ENCODE peak calls at places on chromosome 6, in ten cellular contexts. One of them, this sample, is unnamed.

GRCh38 chr6:75113446-75113845 is 92.4 kb downstream of the COL12A1 start:
- DNase-seq in left ventricle myocardium inferior: no peak
- DNase-seq in CD4-positive, alpha-beta T cell: no peak
- DNase-seq in ascending aorta: no peak
- DNase-seq in neural progenitor cell: no peak
- DNase-seq in progenitor cell of endocrine pancreas: no peak
- DNase-seq in heart right ventricle: no peak
- DNase-seq in psoas muscle: no peak
- DNase-seq in fibroblast of mammary gland: peak; percentile 52
- DNase-seq in glutamatergic neuron: no peak
- DNase-seq in this sample: no peak

GRCh38 chr6:144856622-144857021 is 571.5 kb downstream of the UTRN start:
- DNase-seq in left ventricle myocardium inferior: no peak
- DNase-seq in CD4-positive, alpha-beta T cell: no peak
- DNase-seq in ascending aorta: no peak
- DNase-seq in neural progenitor cell: no peak
- DNase-seq in progenitor cell of endocrine pancreas: no peak
- DNase-seq in heart right ventricle: no peak
- DNase-seq in psoas muscle: no peak
- DNase-seq in fibroblast of mammary gland: no peak
- DNase-seq in glutamatergic neuron: no peak
- DNase-seq in this sample: no peak

GRCh38 chr6:169216830-169217229 is 36.8 kb downstream of the THBS2 start:
- DNase-seq in left ventricle myocardium inferior: no peak
- DNase-seq in CD4-positive, alpha-beta T cell: no peak
- DNase-seq in ascending aorta: no peak
- DNase-seq in neural progenitor cell: no peak
- DNase-seq in progenitor cell of endocrine pancreas: no peak
- DNase-seq in heart right ventricle: no peak
- DNase-seq in psoas muscle: no peak
- DNase-seq in fibroblast of mammary gland: peak; percentile 89
- DNase-seq in glutamatergic neuron: no peak
- DNase-seq in this sample: no peak

GRCh38 chr6:2127484-2127911 is 117.9 kb downstream of the GMDS start:
- DNase-seq in left ventricle myocardium inferior: peak; percentile 55
- DNase-seq in CD4-positive, alpha-beta T cell: no peak
- DNase-seq in ascending aorta: peak; percentile 14
- DNase-seq in neural progenitor cell: no peak
- DNase-seq in progenitor cell of endocrine pancreas: no peak
- DNase-seq in heart right ventricle: peak; percentile 74
- DNase-seq in psoas muscle: peak; percentile 32
- DNase-seq in fibroblast of mammary gland: no peak
- DNase-seq in glutamatergic neuron: no peak
- DNase-seq in this sample: no peak

GRCh38 chr6:125919618-125920017 is 37.0 kb upstream of the HINT3 start:
- DNase-seq in left ventricle myocardium inferior: no peak
- DNase-seq in CD4-positive, alpha-beta T cell: no peak
- DNase-seq in ascending aorta: no peak
- DNase-seq in neural progenitor cell: no peak
- DNase-seq in progenitor cell of endocrine pancreas: no peak
- DNase-seq in heart right ventricle: no peak
- DNase-seq in psoas muscle: no peak
- DNase-seq in fibroblast of mammary gland: no peak
- DNase-seq in glutamatergic neuron: no peak
- DNase-seq in this sample: peak; percentile 20

GRCh38 chr6:111871207-111871606 is 2.0 kb downstream of the FYN start:
- DNase-seq in left ventricle myocardium inferior: no peak
- DNase-seq in CD4-positive, alpha-beta T cell: peak; percentile 26
- DNase-seq in ascending aorta: no peak
- DNase-seq in neural progenitor cell: no peak
- DNase-seq in progenitor cell of endocrine pancreas: no peak
- DNase-seq in heart right ventricle: no peak
- DNase-seq in psoas muscle: no peak
- DNase-seq in fibroblast of mammary gland: no peak
- DNase-seq in glutamatergic neuron: no peak
- DNase-seq in this sample: no peak

GRCh38 chr6:74073429-74073828 is 377.4 kb downstream of the CD109 start:
- DNase-seq in left ventricle myocardium inferior: no peak
- DNase-seq in CD4-positive, alpha-beta T cell: no peak
- DNase-seq in ascending aorta: no peak
- DNase-seq in neural progenitor cell: no peak
- DNase-seq in progenitor cell of endocrine pancreas: no peak
- DNase-seq in heart right ventricle: no peak
- DNase-seq in psoas muscle: peak; percentile 14
- DNase-seq in fibroblast of mammary gland: peak; percentile 91
- DNase-seq in glutamatergic neuron: no peak
- DNase-seq in this sample: peak; percentile 76

GRCh38 chr6:157974341-157974894 is 7.2 kb upstream of the SYNJ2 start:
- DNase-seq in left ventricle myocardium inferior: no peak
- DNase-seq in CD4-positive, alpha-beta T cell: no peak
- DNase-seq in ascending aorta: no peak
- DNase-seq in neural progenitor cell: no peak
- DNase-seq in progenitor cell of endocrine pancreas: no peak
- DNase-seq in heart right ventricle: no peak
- DNase-seq in psoas muscle: no peak
- DNase-seq in fibroblast of mammary gland: peak; percentile 42
- DNase-seq in glutamatergic neuron: no peak
- DNase-seq in this sample: peak; percentile 23

GRCh38 chr6:139062921-139063320 is 34.4 kb downstream of the ABRACL start:
- DNase-seq in left ventricle myocardium inferior: no peak
- DNase-seq in CD4-positive, alpha-beta T cell: no peak
- DNase-seq in ascending aorta: no peak
- DNase-seq in neural progenitor cell: no peak
- DNase-seq in progenitor cell of endocrine pancreas: no peak
- DNase-seq in heart right ventricle: no peak
- DNase-seq in psoas muscle: no peak
- DNase-seq in fibroblast of mammary gland: peak; percentile 69
- DNase-seq in glutamatergic neuron: no peak
- DNase-seq in this sample: no peak

GRCh38 chr6:35258858-35259193 is 709 bp upstream of the ZNF76 start:
- DNase-seq in left ventricle myocardium inferior: peak; percentile 19
- DNase-seq in CD4-positive, alpha-beta T cell: peak; percentile 43
- DNase-seq in ascending aorta: no peak
- DNase-seq in neural progenitor cell: no peak
- DNase-seq in progenitor cell of endocrine pancreas: peak; percentile 22
- DNase-seq in heart right ventricle: no peak
- DNase-seq in psoas muscle: no peak
- DNase-seq in fibroblast of mammary gland: peak; percentile 54
- DNase-seq in glutamatergic neuron: no peak
- DNase-seq in this sample: no peak

GRCh38 chr6:123402052-123402451 is 234.7 kb downstream of the TRDN start:
- DNase-seq in left ventricle myocardium inferior: no peak
- DNase-seq in CD4-positive, alpha-beta T cell: no peak
- DNase-seq in ascending aorta: no peak
- DNase-seq in neural progenitor cell: no peak
- DNase-seq in progenitor cell of endocrine pancreas: no peak
- DNase-seq in heart right ventricle: no peak
- DNase-seq in psoas muscle: no peak
- DNase-seq in fibroblast of mammary gland: peak; percentile 24
- DNase-seq in glutamatergic neuron: no peak
- DNase-seq in this sample: no peak

GRCh38 chr6:15879372-15880261 is 216.8 kb upstream of the DTNBP1 start:
- DNase-seq in left ventricle myocardium inferior: peak; percentile 86
- DNase-seq in CD4-positive, alpha-beta T cell: peak; percentile 29
- DNase-seq in ascending aorta: no peak
- DNase-seq in neural progenitor cell: no peak
- DNase-seq in progenitor cell of endocrine pancreas: no peak
- DNase-seq in heart right ventricle: peak; percentile 81
- DNase-seq in psoas muscle: peak; percentile 71
- DNase-seq in fibroblast of mammary gland: peak; percentile 71
- DNase-seq in glutamatergic neuron: no peak
- DNase-seq in this sample: peak; percentile 47

GRCh38 chr6:112939543-112939942 is 592.4 kb downstream of the RFPL4B start:
- DNase-seq in left ventricle myocardium inferior: no peak
- DNase-seq in CD4-positive, alpha-beta T cell: no peak
- DNase-seq in ascending aorta: no peak
- DNase-seq in neural progenitor cell: no peak
- DNase-seq in progenitor cell of endocrine pancreas: no peak
- DNase-seq in heart right ventricle: no peak
- DNase-seq in psoas muscle: no peak
- DNase-seq in fibroblast of mammary gland: no peak
- DNase-seq in glutamatergic neuron: no peak
- DNase-seq in this sample: peak; percentile 35

GRCh38 chr6:7671076-7671475 is 54.8 kb upstream of the BMP6 start:
- DNase-seq in left ventricle myocardium inferior: no peak
- DNase-seq in CD4-positive, alpha-beta T cell: no peak
- DNase-seq in ascending aorta: no peak
- DNase-seq in neural progenitor cell: no peak
- DNase-seq in progenitor cell of endocrine pancreas: no peak
- DNase-seq in heart right ventricle: no peak
- DNase-seq in psoas muscle: no peak
- DNase-seq in fibroblast of mammary gland: peak; percentile 91
- DNase-seq in glutamatergic neuron: no peak
- DNase-seq in this sample: peak; percentile 61

GRCh38 chr6:43878823-43879495 is 108.9 kb downstream of the VEGFA start:
- DNase-seq in left ventricle myocardium inferior: peak; percentile 25
- DNase-seq in CD4-positive, alpha-beta T cell: no peak
- DNase-seq in ascending aorta: no peak
- DNase-seq in neural progenitor cell: peak; percentile 60
- DNase-seq in progenitor cell of endocrine pancreas: no peak
- DNase-seq in heart right ventricle: peak; percentile 51
- DNase-seq in psoas muscle: no peak
- DNase-seq in fibroblast of mammary gland: no peak
- DNase-seq in glutamatergic neuron: peak; percentile 35
- DNase-seq in this sample: peak; percentile 18

GRCh38 chr6:131781717-131782116 is 26.1 kb upstream of the ENPP1 start:
- DNase-seq in left ventricle myocardium inferior: no peak
- DNase-seq in CD4-positive, alpha-beta T cell: no peak
- DNase-seq in ascending aorta: no peak
- DNase-seq in neural progenitor cell: no peak
- DNase-seq in progenitor cell of endocrine pancreas: no peak
- DNase-seq in heart right ventricle: no peak
- DNase-seq in psoas muscle: no peak
- DNase-seq in fibroblast of mammary gland: no peak
- DNase-seq in glutamatergic neuron: no peak
- DNase-seq in this sample: no peak

GRCh38 chr6:145267076-145267867 is 468.0 kb downstream of the EPM2A start:
- DNase-seq in left ventricle myocardium inferior: no peak
- DNase-seq in CD4-positive, alpha-beta T cell: no peak
- DNase-seq in ascending aorta: no peak
- DNase-seq in neural progenitor cell: no peak
- DNase-seq in progenitor cell of endocrine pancreas: no peak
- DNase-seq in heart right ventricle: no peak
- DNase-seq in psoas muscle: no peak
- DNase-seq in fibroblast of mammary gland: peak; percentile 16
- DNase-seq in glutamatergic neuron: no peak
- DNase-seq in this sample: no peak

GRCh38 chr6:19995575-19996257 is 158.5 kb downstream of the ID4 start:
- DNase-seq in left ventricle myocardium inferior: no peak
- DNase-seq in CD4-positive, alpha-beta T cell: no peak
- DNase-seq in ascending aorta: no peak
- DNase-seq in neural progenitor cell: peak; percentile 46
- DNase-seq in progenitor cell of endocrine pancreas: no peak
- DNase-seq in heart right ventricle: no peak
- DNase-seq in psoas muscle: no peak
- DNase-seq in fibroblast of mammary gland: no peak
- DNase-seq in glutamatergic neuron: no peak
- DNase-seq in this sample: no peak

GRCh38 chr6:145074805-145075204 is 660.5 kb downstream of the EPM2A start:
- DNase-seq in left ventricle myocardium inferior: no peak
- DNase-seq in CD4-positive, alpha-beta T cell: no peak
- DNase-seq in ascending aorta: no peak
- DNase-seq in neural progenitor cell: no peak
- DNase-seq in progenitor cell of endocrine pancreas: no peak
- DNase-seq in heart right ventricle: no peak
- DNase-seq in psoas muscle: no peak
- DNase-seq in fibroblast of mammary gland: no peak
- DNase-seq in glutamatergic neuron: no peak
- DNase-seq in this sample: no peak

GRCh38 chr6:157079774-157080173 is 243.5 kb downstream of the TMEM242 start:
- DNase-seq in left ventricle myocardium inferior: no peak
- DNase-seq in CD4-positive, alpha-beta T cell: no peak
- DNase-seq in ascending aorta: no peak
- DNase-seq in neural progenitor cell: no peak
- DNase-seq in progenitor cell of endocrine pancreas: no peak
- DNase-seq in heart right ventricle: no peak
- DNase-seq in psoas muscle: no peak
- DNase-seq in fibroblast of mammary gland: no peak
- DNase-seq in glutamatergic neuron: no peak
- DNase-seq in this sample: no peak

GRCh38 chr6:109441069-109441816 is 719 bp downstream of the SMPD2 start:
- DNase-seq in left ventricle myocardium inferior: peak; percentile 43
- DNase-seq in CD4-positive, alpha-beta T cell: peak; percentile 39
- DNase-seq in ascending aorta: no peak
- DNase-seq in neural progenitor cell: peak; percentile 75
- DNase-seq in progenitor cell of endocrine pancreas: peak; percentile 42
- DNase-seq in heart right ventricle: peak; percentile 45
- DNase-seq in psoas muscle: peak; percentile 51
- DNase-seq in fibroblast of mammary gland: peak; percentile 31
- DNase-seq in glutamatergic neuron: peak; percentile 64
- DNase-seq in this sample: peak; percentile 62

GRCh38 chr6:108114861-108115597 is 40.5 kb upstream of the OSTM1 start:
- DNase-seq in left ventricle myocardium inferior: peak; percentile 64
- DNase-seq in CD4-positive, alpha-beta T cell: no peak
- DNase-seq in ascending aorta: no peak
- DNase-seq in neural progenitor cell: peak; percentile 89
- DNase-seq in progenitor cell of endocrine pancreas: peak; percentile 32
- DNase-seq in heart right ventricle: peak; percentile 68
- DNase-seq in psoas muscle: peak; percentile 65
- DNase-seq in fibroblast of mammary gland: peak; percentile 67
- DNase-seq in glutamatergic neuron: peak; percentile 72
- DNase-seq in this sample: no peak
- TF ChIP-seq CTCF in left ventricle myocardium inferior: no peak
- TF ChIP-seq CTCF in CD4-positive, alpha-beta T cell: no peak
- TF ChIP-seq CTCF in ascending aorta: no peak
- TF ChIP-seq CTCF in neural progenitor cell: peak; percentile 44
- TF ChIP-seq CTCF in progenitor cell of endocrine pancreas: peak; percentile 39
- TF ChIP-seq CTCF in heart right ventricle: no peak
- TF ChIP-seq CTCF in psoas muscle: peak; percentile 11
- TF ChIP-seq CTCF in fibroblast of mammary gland: no peak
- TF ChIP-seq CTCF in glutamatergic neuron: peak; percentile 45
- TF ChIP-seq CTCF in this sample: no peak

GRCh38 chr6:23414204-23414501 is 711.9 kb upstream of the NRSN1 start:
- DNase-seq in left ventricle myocardium inferior: no peak
- DNase-seq in CD4-positive, alpha-beta T cell: no peak
- DNase-seq in ascending aorta: no peak
- DNase-seq in neural progenitor cell: no peak
- DNase-seq in progenitor cell of endocrine pancreas: no peak
- DNase-seq in heart right ventricle: no peak
- DNase-seq in psoas muscle: no peak
- DNase-seq in fibroblast of mammary gland: peak; percentile 60
- DNase-seq in glutamatergic neuron: no peak
- DNase-seq in this sample: peak; percentile 35
- TF ChIP-seq CTCF in left ventricle myocardium inferior: peak; percentile 44
- TF ChIP-seq CTCF in CD4-positive, alpha-beta T cell: no peak
- TF ChIP-seq CTCF in ascending aorta: no peak
- TF ChIP-seq CTCF in neural progenitor cell: no peak
- TF ChIP-seq CTCF in progenitor cell of endocrine pancreas: peak; percentile 25
- TF ChIP-seq CTCF in heart right ventricle: no peak
- TF ChIP-seq CTCF in psoas muscle: peak; percentile 19
- TF ChIP-seq CTCF in fibroblast of mammary gland: peak; percentile 50
- TF ChIP-seq CTCF in glutamatergic neuron: no peak
- TF ChIP-seq CTCF in this sample: peak; percentile 37

GRCh38 chr6:120405947-120406346 is 928.3 kb downstream of the TBC1D32 start:
- DNase-seq in left ventricle myocardium inferior: no peak
- DNase-seq in CD4-positive, alpha-beta T cell: no peak
- DNase-seq in ascending aorta: no peak
- DNase-seq in neural progenitor cell: peak; percentile 62
- DNase-seq in progenitor cell of endocrine pancreas: no peak
- DNase-seq in heart right ventricle: no peak
- DNase-seq in psoas muscle: no peak
- DNase-seq in fibroblast of mammary gland: no peak
- DNase-seq in glutamatergic neuron: no peak
- DNase-seq in this sample: peak; percentile 24
- TF ChIP-seq CTCF in left ventricle myocardium inferior: no peak
- TF ChIP-seq CTCF in CD4-positive, alpha-beta T cell: no peak
- TF ChIP-seq CTCF in ascending aorta: no peak
- TF ChIP-seq CTCF in neural progenitor cell: peak; percentile 67
- TF ChIP-seq CTCF in progenitor cell of endocrine pancreas: peak; percentile 35
- TF ChIP-seq CTCF in heart right ventricle: no peak
- TF ChIP-seq CTCF in psoas muscle: no peak
- TF ChIP-seq CTCF in fibroblast of mammary gland: peak; percentile 21
- TF ChIP-seq CTCF in glutamatergic neuron: no peak
- TF ChIP-seq CTCF in this sample: peak; percentile 24

GRCh38 chr6:40577672-40578071 is 9.5 kb downstream of the LRFN2 start:
- DNase-seq in left ventricle myocardium inferior: no peak
- DNase-seq in CD4-positive, alpha-beta T cell: no peak
- DNase-seq in ascending aorta: no peak
- DNase-seq in neural progenitor cell: no peak
- DNase-seq in progenitor cell of endocrine pancreas: no peak
- DNase-seq in heart right ventricle: no peak
- DNase-seq in psoas muscle: no peak
- DNase-seq in fibroblast of mammary gland: no peak
- DNase-seq in glutamatergic neuron: no peak
- DNase-seq in this sample: no peak
- TF ChIP-seq CTCF in left ventricle myocardium inferior: no peak
- TF ChIP-seq CTCF in CD4-positive, alpha-beta T cell: no peak
- TF ChIP-seq CTCF in ascending aorta: no peak
- TF ChIP-seq CTCF in neural progenitor cell: peak; percentile 32
- TF ChIP-seq CTCF in progenitor cell of endocrine pancreas: peak; percentile 41
- TF ChIP-seq CTCF in heart right ventricle: no peak
- TF ChIP-seq CTCF in psoas muscle: no peak
- TF ChIP-seq CTCF in fibroblast of mammary gland: no peak
- TF ChIP-seq CTCF in glutamatergic neuron: peak; percentile 58
- TF ChIP-seq CTCF in this sample: no peak